ENCODE peak calls at places on chromosomes 5 and 9, in six cellular contexts. X is H54; K is cardiac muscle cell; O is HEK293T; C is fibroblast of pulmonary artery; N is stimulated activated CD8-positive, alpha-beta memory T cell treated with anti-CD3 and anti-CD28 coated beads, Interleukin-4, amount 100 ng/mL, for 1 hour. A is an unnamed sample.

GRCh38 chr5:19044931-19045695 is 942.9 kb downstream of the CDH18 start:
- DNase-seq in X (no peak), K (no peak), N (no peak), C (no peak), O (no peak), A (no peak)

GRCh38 chr5:107388111-107388861 is 282.5 kb downstream of the EFNA5 start:
- DNase-seq in N (no peak), X (no peak), O (no peak), C (peak; percentile 85), K (no peak), A (peak; percentile 90)

GRCh38 chr5:53418844-53419243 is 61.6 kb upstream of the FST start:
- DNase-seq in X (no peak), N (no peak), C (peak; percentile 95), K (no peak), O (no peak), A (peak; percentile 83)

GRCh38 chr5:156356238-156356637 is 29.3 kb downstream of the SGCD start:
- DNase-seq in K (no peak), C (peak; percentile 4), O (no peak), N (no peak), X (no peak), A (no peak)

GRCh38 chr9:2816476-2817141 is 27.3 kb downstream of the PUM3 start:
- DNase-seq in X (no peak), C (peak; percentile 87), K (no peak), O (no peak), N (no peak), A (peak; percentile 85)

GRCh38 chr5:99940540-99940939 is 594.6 kb upstream of the FAM174A start:
- DNase-seq in K (no peak), C (no peak), X (no peak), O (no peak), N (no peak), A (no peak)

GRCh38 chr5:165805756-165806155 is 2300.3 kb downstream of the MAT2B start:
- DNase-seq in K (peak; percentile 21), C (no peak), N (no peak), O (peak; percentile 6), X (no peak), A (no peak)

GRCh38 chr5:5165541-5166002 is 25.4 kb downstream of the ADAMTS16 start:
- DNase-seq in X (peak; percentile 59), O (no peak), C (no peak), K (no peak), N (no peak), A (peak; percentile 19)

GRCh38 chr9:91727316-91727861 is 222.6 kb downstream of the ROR2 start:
- DNase-seq in N (no peak), X (peak; percentile 94), C (peak; percentile 57), O (peak; percentile 74), K (peak; percentile 78), A (peak; percentile 73)

GRCh38 chr9:12862596-12862995 is 87.8 kb downstream of the LURAP1L start:
- DNase-seq in O (no peak), X (no peak), C (no peak), K (no peak), N (no peak), A (no peak)

GRCh38 chr5:72280655-72281069 is 39.4 kb downstream of the MRPS27 start:
- DNase-seq in K (peak; percentile 14), O (peak; percentile 32), N (no peak), C (peak; percentile 66), X (no peak), A (peak; percentile 85)

GRCh38 chr9:63817622-63818518 is 1467.1 kb downstream of the FOXD4L5 start:
- DNase-seq in X (no peak), C (no peak), N (peak; percentile 54), O (peak; percentile 7), K (peak; percentile 15), A (peak; percentile 22)

GRCh38 chr9:114224247-114224610 is 68.9 kb downstream of the COL27A1 start:
- DNase-seq in O (no peak), C (peak; percentile 63), K (no peak), X (peak; percentile 66), N (no peak), A (no peak)

GRCh38 chr9:132546148-132547051 is 36.0 kb upstream of the BARHL1 start:
- DNase-seq in O (peak; percentile 70), C (peak; percentile 25), X (no peak), N (no peak), K (peak; percentile 71), A (peak; percentile 42)

GRCh38 chr9:92650839-92651621 is 18.9 kb downstream of the IPPK start:
- DNase-seq in N (no peak), C (peak; percentile 93), O (no peak), X (no peak), K (no peak), A (peak; percentile 90)

GRCh38 chr9:93205045-93205768 is 21.3 kb downstream of the WNK2 start:
- DNase-seq in O (no peak), N (no peak), K (peak; percentile 91), C (peak; percentile 17), X (no peak), A (peak; percentile 49)

GRCh38 chr5:17118631-17119030 is 98.8 kb upstream of the BASP1 start:
- DNase-seq in X (peak; percentile 92), N (no peak), C (peak; percentile 97), K (no peak), O (peak; percentile 35), A (peak; percentile 95)

GRCh38 chr5:110768138-110768845 is 29.5 kb downstream of the SLC25A46 start:
- DNase-seq in O (no peak), K (no peak), N (no peak), X (no peak), C (peak; percentile 53), A (peak; percentile 70)

GRCh38 chr9:134165357-134166315 is 1.3 kb upstream of the RNU6ATAC start:
- DNase-seq in N (no peak), O (no peak), C (peak; percentile 38), K (no peak), X (no peak), A (peak; percentile 27)

GRCh38 chr9:112487008-112487798 is 576 bp downstream of the KIAA1958 start:
- DNase-seq in K (peak; percentile 66), X (peak; percentile 54), N (peak; percentile 20), O (peak; percentile 44), C (peak; percentile 39), A (peak; percentile 56)

GRCh38 chr9:128553695-128554094 is 1.3 kb downstream of the SPTAN1 start:
- DNase-seq in N (no peak), O (no peak), K (no peak), X (no peak), C (peak; percentile 92), A (peak; percentile 88)

GRCh38 chr5:180592176-180592575 is 877 bp upstream of the SCGB3A1 start:
- DNase-seq in N (no peak), C (no peak), K (no peak), X (no peak), O (no peak), A (no peak)

GRCh38 chr5:123455640-123456039 is 32.4 kb upstream of the CEP120 start:
- DNase-seq in X (no peak), K (no peak), C (no peak), O (no peak), N (no peak), A (no peak)

GRCh38 chr5:167916261-167916660 is 375.2 kb upstream of the WWC1 start:
- DNase-seq in O (no peak), K (no peak), N (no peak), X (no peak), C (no peak), A (peak; percentile 49)

GRCh38 chr9:132412089-132412488 is 2.1 kb downstream of the CFAP77 start:
- DNase-seq in N (no peak), O (peak; percentile 50), C (peak; percentile 14), X (no peak), K (peak; percentile 54), A (peak; percentile 28)

GRCh38 chr9:98225015-98225442 is 30.4 kb downstream of the TBC1D2 start:
- DNase-seq in X (no peak), C (no peak), K (no peak), O (no peak), N (no peak), A (no peak)

GRCh38 chr9:136614967-136615623 is 47.6 kb upstream of the EGFL7 start:
- DNase-seq in C (no peak), N (no peak), K (peak; percentile 41), X (no peak), O (no peak), A (no peak)

GRCh38 chr5:24742334-24742733 is 97.6 kb upstream of the CDH10 start:
- DNase-seq in O (no peak), N (no peak), K (no peak), X (no peak), C (peak; percentile 1), A (no peak)

GRCh38 chr5:4879693-4880303 is 260.3 kb upstream of the ADAMTS16 start:
- DNase-seq in K (peak; percentile 74), C (peak; percentile 73), O (peak; percentile 68), N (no peak), X (peak; percentile 78), A (peak; percentile 81)

GRCh38 chr9:93048706-93049448 is 9.6 kb upstream of the SUSD3 start:
- DNase-seq in K (no peak), X (no peak), O (no peak), C (no peak), N (no peak), A (no peak)

GRCh38 chr5:88428633-88429032 is 160.0 kb upstream of the TMEM161B start:
- DNase-seq in K (no peak), N (no peak), X (no peak), O (no peak), C (no peak), A (no peak)

GRCh38 chr9:105608685-105609598 is 51.0 kb downstream of the FKTN start:
- DNase-seq in C (peak; percentile 72), K (peak; percentile 72), O (peak; percentile 21), X (peak; percentile 15), N (no peak), A (peak; percentile 74)

GRCh38 chr5:134735243-134735642 is 3.1 kb upstream of the CAMLG start:
- DNase-seq in K (no peak), O (no peak), X (no peak), C (no peak), N (no peak), A (no peak)

GRCh38 chr9:128114326-128115186 is 13.0 kb downstream of the PTGES2 start:
- DNase-seq in K (no peak), O (no peak), X (no peak), C (no peak), N (no peak), A (no peak)

A was measured in choroid plexus epithelial cell.